ENCODE peak calls at places on chromosomes 16 and 17, in four cellular contexts. F is SJSA1; P is neural progenitor cell; N is CD8-positive, alpha-beta memory T cell. C is an unnamed sample.

GRCh38 chr17:77830816-77831490 is 127.5 kb upstream of the TNRC6C start:
- DNase-seq in F (no peak), N (no peak), P (no peak), C (no peak)

GRCh38 chr17:83196088-83196765 is 116.8 kb downstream of the METRNL start:
- DNase-seq in P (no peak), F (peak; percentile 57), N (no peak), C (no peak)

GRCh38 chr17:17874478-17874877 is 37.7 kb upstream of the SREBF1 start:
- DNase-seq in F (no peak), N (no peak), P (no peak), C (peak; percentile 95)

GRCh38 chr16:84284168-84284722 is 10.4 kb upstream of the WFDC1 start:
- DNase-seq in N (no peak), F (peak; percentile 61), P (peak; percentile 61), C (no peak)

GRCh38 chr17:1909985-1910384 is 80.2 kb downstream of the RPA1 start:
- DNase-seq in P (peak; percentile 55), F (no peak), N (no peak), C (no peak)

GRCh38 chr17:37702605-37703004 is 42.3 kb downstream of the HNF1B start:
- DNase-seq in N (no peak), P (no peak), F (no peak), C (peak; percentile 71)

GRCh38 chr17:77141846-77142449 is 1.2 kb downstream of the SEC14L1 start:
- DNase-seq in N (no peak), F (no peak), P (no peak), C (peak; percentile 63)

GRCh38 chr16:30901201-30902069 is 5.0 kb downstream of the CTF1 start:
- DNase-seq in N (no peak), F (no peak), P (no peak), C (no peak)

GRCh38 chr16:67026570-67026969 is 2.4 kb upstream of the CBFB start:
- DNase-seq in N (no peak), P (no peak), F (peak; percentile 10), C (no peak)

GRCh38 chr16:67641779-67642708 is 2.9 kb upstream of the CARMIL2 start:
- DNase-seq in P (no peak), F (no peak), N (no peak), C (no peak)

DNA sequence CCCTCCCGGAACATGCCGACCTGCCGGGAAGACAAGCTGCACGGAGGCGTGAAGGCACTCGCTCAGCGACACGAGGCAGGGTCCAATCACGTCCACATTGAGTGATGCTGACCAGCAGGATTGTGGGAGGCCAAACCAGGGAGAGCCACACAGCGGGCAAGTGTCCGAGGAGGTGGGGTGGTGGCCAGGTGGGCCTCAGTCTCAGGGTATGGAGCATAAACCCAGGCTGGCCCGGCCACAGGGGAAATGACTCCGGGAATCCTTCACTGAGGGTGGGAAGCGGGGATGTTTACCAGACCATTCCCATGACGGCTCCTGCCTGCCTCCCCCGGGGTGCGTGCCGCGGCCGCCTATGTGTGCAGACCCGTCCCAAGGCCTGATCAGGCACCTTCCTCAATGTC is 62.5 kb downstream of the RPH3AL start:
- DNase-seq in F (peak; percentile 33), N (no peak), P (no peak), C (no peak)
- H3K4me1 ChIP-seq in F (no peaks in the 10 kb centered on the region), N (no peaks in the 10 kb centered on the region), P (no peaks in the 10 kb centered on the region), C (no peaks in the 10 kb centered on the region)

GRCh38 chr17:31738488-31738887 is 120.6 kb downstream of the COPRS start:
- DNase-seq in F (no peak), P (no peak), N (no peak), C (no peak)
- H3K4me1 ChIP-seq in F (peaks cover 47% of the 10 kb centered on the region), P (peaks cover 2% of the 10 kb centered on the region), N (no peaks in the 10 kb centered on the region), C (peaks cover 6% of the 10 kb centered on the region)

GRCh38 chr17:72503556-72503955 is 382.7 kb downstream of the SOX9 start:
- DNase-seq in P (no peak), N (no peak), F (no peak), C (no peak)
- H3K4me1 ChIP-seq in P (no peaks in the 10 kb centered on the region), N (no peaks in the 10 kb centered on the region), F (no peaks in the 10 kb centered on the region), C (peaks cover 22% of the 10 kb centered on the region)

DNA sequence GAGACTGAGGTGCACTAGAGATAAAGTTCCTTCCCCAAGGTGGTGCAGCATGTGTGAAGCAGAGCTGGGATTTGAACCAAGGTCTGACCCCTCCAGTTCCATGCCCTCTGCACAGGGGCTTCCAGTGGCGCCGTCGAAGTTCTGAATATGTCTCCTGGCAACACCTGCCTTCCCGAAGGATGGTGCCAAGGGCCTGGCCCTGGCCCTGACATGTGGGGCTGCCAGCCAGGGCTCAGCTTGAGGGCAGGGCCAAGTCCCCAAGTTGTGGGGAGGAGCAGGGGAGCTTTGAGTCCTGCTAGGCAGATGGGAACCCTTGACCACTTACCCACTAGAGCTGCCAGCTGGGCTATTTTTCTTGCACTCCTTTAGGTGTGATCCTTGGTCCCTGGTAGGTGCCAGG is 56.4 kb downstream of the NKD1 start:
- DNase-seq in P (no peak), N (no peak), F (no peak), C (no peak)
- H3K4me1 ChIP-seq in P (peaks cover 28% of the 10 kb centered on the region), N (peaks cover 36% of the 10 kb centered on the region), F (peaks cover 23% of the 10 kb centered on the region), C (no peaks in the 10 kb centered on the region)